ENCODE peak calls at places on chromosomes 3 and 15, in eight cellular contexts. S is aorta; I is tibial artery; X is NCI-H2107; C is NCI-H1105 treated with DMSO at 0.1 percent for 48 hours; E is HCT116; F is AG09319; W is activated naive CD4-positive, alpha-beta T cell treated with anti-CD3 and anti-CD28 coated beads, Interleukin-2, amount 50 U/mL, for 16 hours. M is an unnamed sample.

GRCh38 chr3:129231331-129232119 is 17.9 kb upstream of the COPG1 start:
- DNase-seq in S (no peak), I (no peak), X (no peak), C (no peak), E (no peak), F (no peak), W (no peak), M (no peak)

GRCh38 chr3:41362638-41363559 is 163.6 kb downstream of the CTNNB1 start:
- DNase-seq in S (no peak), I (no peak), X (no peak), C (no peak), E (no peak), F (no peak), W (no peak), M (no peak)

GRCh38 chr3:101816215-101817149 is 32.8 kb upstream of the NFKBIZ start:
- DNase-seq in S (no peak), I (no peak), X (no peak), C (no peak), E (no peak), F (no peak), W (no peak), M (peak; percentile 48)

GRCh38 chr3:189392969-189393368 is 221.2 kb downstream of the TPRG1 start:
- DNase-seq in S (no peak), I (no peak), X (no peak), C (no peak), E (peak; percentile 80), F (no peak), W (no peak), M (no peak)

GRCh38 chr15:25933456-25934158 is 70.5 kb upstream of the ATP10A start:
- DNase-seq in S (peak; percentile 88), I (peak; percentile 88), X (no peak), C (no peak), E (no peak), F (peak; percentile 65), W (peak; percentile 76), M (peak; percentile 71)

GRCh38 chr3:60594025-60594424 is 657.2 kb downstream of the FHIT start:
- DNase-seq in S (peak; percentile 79), I (peak; percentile 87), X (no peak), C (peak; percentile 33), E (no peak), F (no peak), W (no peak), M (no peak)

GRCh38 chr15:31217067-31217466 is 109.6 kb upstream of the KLF13 start:
- DNase-seq in S (no peak), I (no peak), X (no peak), C (no peak), E (no peak), F (no peak), W (no peak), M (no peak)

GRCh38 chr3:23867400-23867799 is 49.4 kb downstream of the NKIRAS1 start:
- DNase-seq in S (no peak), I (no peak), X (no peak), C (no peak), E (no peak), F (no peak), W (no peak), M (no peak)

GRCh38 chr3:139491027-139491700 is 14.8 kb upstream of the RBP2 start:
- DNase-seq in S (no peak), I (no peak), X (peak; percentile 73), C (peak; percentile 33), E (no peak), F (no peak), W (no peak), M (no peak)

GRCh38 chr3:71304261-71304646 is 279.3 kb downstream of the FOXP1 start:
- DNase-seq in S (no peak), I (no peak), X (no peak), C (no peak), E (no peak), F (no peak), W (no peak), M (no peak)

GRCh38 chr15:35690698-35691116 is 144.7 kb upstream of the DPH6 start:
- DNase-seq in S (no peak), I (peak; percentile 72), X (no peak), C (no peak), E (no peak), F (no peak), W (no peak), M (no peak)

GRCh38 chr3:17638351-17638750 is 104.1 kb downstream of the TBC1D5 start:
- DNase-seq in S (no peak), I (no peak), X (no peak), C (no peak), E (no peak), F (no peak), W (no peak), M (no peak)

GRCh38 chr3:155704771-155705559 is 39.9 kb downstream of the PLCH1 start:
- DNase-seq in S (no peak), I (no peak), X (no peak), C (no peak), E (no peak), F (no peak), W (no peak), M (no peak)

GRCh38 chr3:116087431-116087830 is 357.9 kb downstream of the LSAMP start:
- DNase-seq in S (no peak), I (no peak), X (no peak), C (no peak), E (no peak), F (no peak), W (no peak), M (no peak)

GRCh38 chr3:42831321-42831713 is 22.1 kb downstream of the ACKR2 start:
- DNase-seq in S (peak; percentile 85), I (peak; percentile 84), X (peak; percentile 61), C (peak; percentile 37), E (peak; percentile 65), F (no peak), W (peak; percentile 71), M (peak; percentile 15)

GRCh38 chr3:194220776-194221735 is 85.1 kb downstream of the HES1 start:
- DNase-seq in S (no peak), I (no peak), X (no peak), C (no peak), E (no peak), F (no peak), W (no peak), M (no peak)

GRCh38 chr3:66702126-66702525 is 201.3 kb upstream of the LRIG1 start:
- DNase-seq in S (no peak), I (no peak), X (no peak), C (no peak), E (no peak), F (no peak), W (no peak), M (no peak)

GRCh38 chr3:12165909-12166308 is 7.2 kb upstream of the TIMP4 start:
- DNase-seq in S (no peak), I (no peak), X (no peak), C (no peak), E (no peak), F (no peak), W (no peak), M (no peak)

GRCh38 chr15:67096536-67097294 is 31.3 kb downstream of the SMAD3 start:
- DNase-seq in S (no peak), I (no peak), X (no peak), C (no peak), E (no peak), F (no peak), W (no peak), M (no peak)

GRCh38 chr15:68353418-68354145 is 76.0 kb downstream of the FEM1B start:
- DNase-seq in S (no peak), I (no peak), X (no peak), C (no peak), E (no peak), F (no peak), W (no peak), M (no peak)

GRCh38 chr15:71747128-71748083 is 62.9 kb upstream of the NR2E3 start:
- DNase-seq in S (no peak), I (no peak), X (no peak), C (no peak), E (peak; percentile 90), F (no peak), W (no peak), M (peak; percentile 79)

GRCh38 chr3:130894873-130895330 is 1.0 kb downstream of the ATP2C1 start:
- DNase-seq in S (no peak), I (no peak), X (no peak), C (no peak), E (no peak), F (no peak), W (no peak), M (no peak)

GRCh38 chr3:57929988-57930387 is 78.2 kb upstream of the FLNB start:
- DNase-seq in S (no peak), I (no peak), X (no peak), C (no peak), E (no peak), F (no peak), W (no peak), M (no peak)

M was measured in GM04504.